ENCODE peak calls at places on chromosomes 1 and 21, in nine cellular contexts. L is H1, T is tibial nerve, W is adrenal gland, M is K562, E is sigmoid colon, G is transverse colon, F is GM12892, Y is IMR-90. B is an unnamed sample.

GRCh38 chr1:119539636-119540035 is 32.6 kb downstream of the HSD3B1 start:
- DNase-seq in E (no peak), F (no peak), W (no peak), Y (no peak), G (no peak), M (no peak), L (no peak), T (no peak), B (no peak)

GRCh38 chr21:33292724-33293123 is 26.6 kb downstream of the IL10RB start:
- DNase-seq in F (no peak), G (no peak), W (no peak), L (no peak), M (no peak), E (no peak), Y (no peak), T (no peak), B (peak; percentile 54)

GRCh38 chr1:25871704-25872494 is 3.6 kb downstream of the PAQR7 start:
- DNase-seq in M (no peak), F (no peak), E (peak; percentile 40), W (peak; percentile 80), Y (no peak), T (no peak), L (no peak), G (no peak), B (peak; percentile 27)

GRCh38 chr1:150619576-150620509 is 9.6 kb downstream of the ENSA start:
- DNase-seq in T (no peak), E (peak; percentile 74), G (no peak), Y (peak; percentile 80), M (peak; percentile 81), L (no peak), F (no peak), W (peak; percentile 45), B (peak; percentile 55)

GRCh38 chr1:179774033-179774432 is 30.9 kb downstream of the FAM163A start:
- DNase-seq in L (no peak), G (no peak), M (no peak), T (no peak), Y (no peak), W (no peak), E (no peak), F (no peak), B (no peak)

GRCh38 chr1:2074316-2074855 is 24.2 kb downstream of the PRKCZ start:
- DNase-seq in W (no peak), M (no peak), G (no peak), Y (no peak), T (no peak), L (no peak), E (no peak), F (no peak), B (no peak)

GRCh38 chr1:20165522-20165951 is 20.4 kb upstream of the UBXN10 start:
- DNase-seq in G (no peak), M (peak; percentile 66), L (no peak), W (no peak), Y (no peak), F (no peak), E (no peak), T (no peak), B (no peak)

GRCh38 chr21:15520811-15521643 is 208.8 kb upstream of the USP25 start:
- DNase-seq in G (no peak), F (no peak), W (no peak), T (no peak), M (no peak), E (no peak), Y (peak; percentile 0), L (no peak), B (no peak)

GRCh38 chr21:45361033-45361997 is 43.6 kb upstream of the COL18A1 start:
- DNase-seq in F (no peak), E (no peak), Y (no peak), G (no peak), L (no peak), T (no peak), M (no peak), W (no peak), B (no peak)

DNA sequence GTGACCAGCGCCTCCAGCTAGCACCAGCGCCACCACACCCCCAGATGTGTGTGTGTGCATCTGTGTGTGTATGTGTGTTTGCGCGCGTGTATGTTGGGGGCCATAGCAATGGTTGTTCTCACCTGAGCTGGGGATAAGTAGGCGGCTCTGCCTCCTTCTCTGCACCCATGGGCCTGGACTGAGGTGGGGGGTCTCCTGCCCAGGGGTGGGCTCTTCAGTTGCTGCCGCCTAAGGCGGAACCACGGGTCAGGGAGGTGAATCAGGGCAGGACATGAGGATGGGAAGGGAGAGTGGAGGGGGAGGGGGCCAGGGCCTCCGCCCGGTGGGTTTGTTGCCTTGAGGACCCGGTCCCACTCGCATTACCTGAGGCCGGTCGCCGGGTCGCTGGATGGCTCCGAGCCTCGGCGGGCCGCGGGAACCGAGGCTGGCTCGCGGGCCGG is 270 bp downstream of the HPCAL4 start:
- DNase-seq in M (no peak), Y (no peak), F (no peak), W (no peak), L (no peak), T (no peak), G (no peak), E (no peak), B (no peak)
- TF ChIP-seq POLR2A in M (no peak), Y (no peak), F (no peak), W (no peak), L (no peak), T (no peak), G (no peak), E (no peak), B (no peak)

GRCh38 chr21:41931041-41931451 is 22.8 kb downstream of the C2CD2 start:
- DNase-seq in L (no peak), G (no peak), M (no peak), W (no peak), F (no peak), Y (no peak), T (no peak), E (peak; percentile 56), B (no peak)

GRCh38 chr21:41933259-41934079 is 20.3 kb downstream of the C2CD2 start:
- DNase-seq in F (no peak), M (no peak), Y (peak; percentile 56), W (peak; percentile 56), E (peak; percentile 78), T (no peak), L (no peak), G (no peak), B (peak; percentile 55)

GRCh38 chr21:41932191-41932575 is 21.6 kb downstream of the C2CD2 start:
- DNase-seq in Y (peak; percentile 88), T (no peak), G (no peak), L (no peak), F (no peak), W (no peak), E (peak; percentile 62), M (no peak), B (no peak)

GRCh38 chr21:41929248-41929647 is 24.6 kb downstream of the C2CD2 start:
- DNase-seq in Y (no peak), T (no peak), L (no peak), F (no peak), E (peak; percentile 60), M (no peak), G (no peak), W (no peak), B (no peak)

DNA sequence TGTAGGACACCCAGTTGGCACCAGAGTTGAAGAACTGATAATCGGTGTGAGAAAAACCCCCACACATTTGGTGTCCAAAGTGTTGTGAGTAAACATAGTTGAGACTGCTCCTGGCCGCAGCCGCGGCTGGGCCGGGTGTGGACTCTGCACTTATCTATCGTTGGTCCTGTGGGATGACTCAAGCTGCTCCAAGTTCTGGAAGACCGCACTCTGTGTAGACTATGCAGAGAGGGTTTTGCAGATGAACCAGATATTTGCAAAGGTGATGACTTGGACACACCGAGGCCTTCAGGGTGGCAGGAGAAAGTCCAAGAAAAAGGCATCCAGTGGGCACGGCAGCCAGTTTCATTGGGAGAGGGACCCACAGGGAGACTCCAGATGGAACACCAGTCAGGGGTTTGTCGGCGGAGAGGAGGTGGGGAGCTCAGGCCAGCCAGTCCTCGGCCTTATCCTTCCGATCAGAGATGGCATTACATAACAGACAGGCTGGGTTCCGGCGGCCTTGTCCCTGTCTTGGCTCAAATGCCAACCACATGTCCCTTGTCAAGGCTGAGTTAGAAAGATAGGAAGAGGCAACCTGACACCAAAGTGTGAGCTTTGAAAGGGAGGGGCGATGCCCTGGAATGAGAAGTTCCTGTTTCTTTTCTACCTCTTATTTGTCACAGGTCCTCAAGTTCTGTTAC is 21.1 kb downstream of the C2CD2 start:
- DNase-seq in W (peak; percentile 82), T (no peak), L (no peak), F (no peak), Y (peak; percentile 56), G (no peak), E (peak; percentile 67), M (peak; percentile 73), B (peak; percentile 56)
- TF ChIP-seq POLR2A in W (peak; percentile 34), T (no peak), L (no peak), F (no peak), Y (no peak), G (no peak), E (no peak), M (no peak), B (no peak)

GRCh38 chr1:66350001-66350547 is 183.9 kb upstream of the SGIP1 start:
- DNase-seq in E (no peak), G (peak; percentile 66), Y (peak; percentile 34), T (peak; percentile 33), F (no peak), L (no peak), W (no peak), M (no peak), B (peak; percentile 10)
- TF ChIP-seq POLR2A in E (no peak), G (peak; percentile 22), Y (no peak), T (no peak), F (no peak), L (no peak), W (no peak), M (no peak), B (no peak)

GRCh38 chr1:51732701-51733425 is 116.0 kb downstream of the OSBPL9 start:
- DNase-seq in L (no peak), W (no peak), E (no peak), F (no peak), M (peak; percentile 40), Y (no peak), G (no peak), T (no peak), B (no peak)

GRCh38 chr1:51729156-51729823 is 112.4 kb downstream of the OSBPL9 start:
- DNase-seq in W (peak; percentile 93), L (peak; percentile 92), Y (peak; percentile 83), G (peak; percentile 95), M (peak; percentile 100), T (peak; percentile 43), E (peak; percentile 84), F (peak; percentile 92), B (peak; percentile 93)

GRCh38 chr1:51728611-51729155 is 111.8 kb downstream of the OSBPL9 start:
- DNase-seq in W (no peak), Y (peak; percentile 10), F (no peak), G (no peak), L (no peak), E (no peak), T (no peak), M (no peak), B (no peak)

GRCh38 chr1:51731998-51732397 is 115.1 kb downstream of the OSBPL9 start:
- DNase-seq in Y (no peak), L (no peak), F (no peak), T (no peak), E (no peak), G (no peak), W (no peak), M (no peak), B (no peak)

DNA sequence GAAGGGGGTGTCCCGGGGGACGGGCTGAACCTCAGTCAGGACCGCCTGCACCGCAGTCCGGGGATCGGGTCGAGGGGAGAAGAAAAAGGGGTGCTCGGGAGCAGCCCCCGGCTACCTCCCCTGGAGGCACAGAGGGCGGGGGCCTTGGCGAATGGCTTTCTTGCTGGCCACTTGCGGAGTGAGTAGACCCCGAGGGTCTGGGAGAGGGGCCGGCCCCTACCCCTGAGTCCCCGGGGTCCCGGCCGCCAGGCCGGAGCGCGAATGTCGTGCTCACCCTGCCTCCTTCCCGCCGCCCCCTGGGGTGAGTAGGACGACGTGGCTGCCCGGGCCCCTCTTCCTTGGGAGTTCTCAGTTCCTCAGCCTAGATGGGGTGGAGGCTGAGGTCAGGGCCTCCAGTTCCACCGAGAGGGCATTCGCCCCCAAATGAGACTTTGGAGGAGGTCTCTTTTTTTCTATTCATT is 113.0 kb downstream of the OSBPL9 start:
- DNase-seq in M (peak; percentile 66), E (no peak), F (peak; percentile 23), L (no peak), T (no peak), W (no peak), G (no peak), Y (peak; percentile 6), B (no peak)
- TF ChIP-seq POLR2A in M (peak; percentile 78), E (no peak), F (peak; percentile 50), L (peak; percentile 42), T (no peak), W (no peak), G (no peak), Y (no peak), B (no peak)